ENCODE peak calls at places on chromosomes 11 and 22, in four cellular contexts. M is Karpas-422, D is prostate gland, J is mammary epithelial cell. N is an unnamed sample. For H3K4me1, the result is how much of the 10 kb centered on the place peaks cover.

GRCh38 chr22:36379593-36380361 is 8.0 kb downstream of the MYH9 start:
- DNase-seq in M (no peak), D (no peak), J (peak), N (peak)

GRCh38 chr22:32707971-32708370 is 93.5 kb upstream of the TIMP3 start:
- DNase-seq in M (no peak), D (no peak), J (no peak), N (no peak)

GRCh38 chr11:64556044-64556720 is 34.8 kb upstream of the SLC22A12 start:
- DNase-seq in M (no peak), D (no peak), J (no peak), N (peak)

GRCh38 chr11:34252651-34253050 is 105.2 kb downstream of the ABTB2 start:
- DNase-seq in M (no peak), D (no peak), J (no peak), N (no peak)

GRCh38 chr11:64745219-64745522 is 1.2 kb upstream of the RASGRP2 start:
- DNase-seq in M (peak), D (no peak), J (no peak), N (peak)

GRCh38 chr11:134069426-134069921 is 602 bp downstream of the JAM3 start:
- DNase-seq in M (no peak), D (no peak), J (no peak), N (no peak)

GRCh38 chr11:23123766-23124165 is 263.5 kb upstream of the CCDC179 start:
- DNase-seq in M (no peak), D (no peak), J (peak), N (no peak)

GRCh38 chr22:35191412-35191811 is 65.9 kb upstream of the HMGXB4 start:
- DNase-seq in M (no peak), D (peak), J (peak), N (no peak)

GRCh38 chr22:27561301-27561820 is 240.2 kb downstream of the MN1 start:
- DNase-seq in M (no peak), D (no peak), J (no peak), N (no peak)

GRCh38 chr22:17997456-17997855 is 26.9 kb downstream of the MICAL3 start:
- DNase-seq in M (peak), D (no peak), J (peak), N (no peak)
- H3K27ac ChIP-seq in M (peak), D (no peak), J (no peak), N (no peak)

DNA sequence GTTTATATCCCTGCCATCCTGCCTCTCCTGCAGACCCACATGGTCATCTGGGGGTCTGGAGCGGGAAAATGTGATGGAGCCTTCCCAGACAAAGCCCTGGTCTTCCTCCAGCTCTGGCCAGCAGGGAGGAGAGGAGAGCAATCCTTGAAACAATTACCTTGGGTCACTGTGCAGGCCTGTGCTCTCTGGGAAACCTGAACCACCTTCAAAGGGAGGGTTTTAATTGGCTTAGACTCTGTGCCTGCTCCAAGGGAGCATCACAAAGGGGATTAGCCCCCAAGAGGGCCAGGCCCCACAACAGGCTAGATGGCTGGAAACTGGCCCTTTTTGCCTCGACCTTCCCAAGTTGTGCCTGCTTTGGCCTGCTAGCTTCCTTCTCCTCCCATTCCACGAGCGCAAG is 351.9 kb downstream of the TENM4 start:
- DNase-seq in M (no peak), D (no peak), J (no peak), N (no peak)
- H3K4me1 ChIP-seq in M (under half), D (under half), J (under half), N (under half)

DNA sequence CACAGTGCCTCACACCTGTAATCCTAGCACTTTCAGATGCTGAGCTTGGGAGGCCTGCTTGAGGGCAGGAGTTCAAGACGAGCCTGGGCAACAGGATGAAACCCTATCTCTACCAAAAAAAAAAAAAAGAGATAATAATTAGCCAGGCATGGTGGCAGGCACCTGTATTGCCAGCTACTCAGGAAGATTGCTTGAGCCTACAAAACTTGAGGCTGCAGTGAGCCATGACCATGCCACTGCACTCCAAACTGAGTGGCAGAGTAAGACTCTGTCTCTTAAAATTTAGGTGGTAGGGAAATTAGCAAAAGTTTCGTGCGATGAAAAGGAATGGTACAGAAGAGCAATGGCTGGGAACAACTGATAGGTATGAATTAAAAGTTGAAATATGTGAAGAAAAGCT is 18.0 kb downstream of the ST13 start:
- DNase-seq in M (no peak), D (no peak), J (no peak), N (no peak)
- H3K27ac ChIP-seq in M (no peak), D (no peak), J (no peak), N (no peak)

DNA sequence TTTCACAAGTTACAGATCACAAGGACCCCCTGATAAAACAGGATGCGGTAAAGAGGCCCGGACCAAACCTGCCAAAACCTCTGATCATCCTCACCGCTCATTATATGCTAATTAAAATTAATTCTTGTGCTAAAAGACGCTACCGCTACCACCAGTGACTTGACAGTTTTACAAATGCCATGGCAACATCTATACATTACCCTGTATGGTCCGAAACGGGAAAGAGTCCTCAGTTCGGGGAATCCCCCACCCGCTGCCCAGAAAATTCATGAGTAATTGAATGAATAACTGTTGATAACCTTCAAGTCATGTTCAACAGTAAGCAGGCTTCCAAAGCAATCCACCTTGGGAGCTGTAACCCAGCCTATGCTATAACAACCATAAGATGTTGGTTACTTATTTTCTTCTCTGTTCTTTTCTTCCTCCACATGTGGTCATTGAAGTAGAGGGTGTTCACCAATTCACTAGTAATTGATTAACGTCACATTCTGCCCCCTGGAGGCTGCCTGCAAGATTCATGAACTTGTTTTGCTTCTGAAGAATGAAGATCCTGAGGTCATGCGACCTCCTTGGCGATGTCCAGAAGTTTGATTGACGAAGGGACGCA is 20.6 kb downstream of the APOBEC3H start:
- DNase-seq in M (peak), D (peak), J (peak), N (peak)
- H3K4me1 ChIP-seq in M (under half), D (under half), J (under half), N (under half)

GRCh38 chr11:86458294-86459001 is 83.8 kb downstream of the CCDC81 start:
- DNase-seq in M (no peak), D (no peak), J (no peak), N (no peak)

GRCh38 chr11:86459002-86459385 is 84.3 kb downstream of the CCDC81 start:
- DNase-seq in M (no peak), D (no peak), J (no peak), N (no peak)

GRCh38 chr11:86460461-86461404 is 86.0 kb downstream of the CCDC81 start:
- DNase-seq in M (no peak), D (no peak), J (no peak), N (no peak)

GRCh38 chr11:86461892-86462291 is 87.2 kb downstream of the CCDC81 start:
- DNase-seq in M (no peak), D (no peak), J (no peak), N (no peak)

DNA sequence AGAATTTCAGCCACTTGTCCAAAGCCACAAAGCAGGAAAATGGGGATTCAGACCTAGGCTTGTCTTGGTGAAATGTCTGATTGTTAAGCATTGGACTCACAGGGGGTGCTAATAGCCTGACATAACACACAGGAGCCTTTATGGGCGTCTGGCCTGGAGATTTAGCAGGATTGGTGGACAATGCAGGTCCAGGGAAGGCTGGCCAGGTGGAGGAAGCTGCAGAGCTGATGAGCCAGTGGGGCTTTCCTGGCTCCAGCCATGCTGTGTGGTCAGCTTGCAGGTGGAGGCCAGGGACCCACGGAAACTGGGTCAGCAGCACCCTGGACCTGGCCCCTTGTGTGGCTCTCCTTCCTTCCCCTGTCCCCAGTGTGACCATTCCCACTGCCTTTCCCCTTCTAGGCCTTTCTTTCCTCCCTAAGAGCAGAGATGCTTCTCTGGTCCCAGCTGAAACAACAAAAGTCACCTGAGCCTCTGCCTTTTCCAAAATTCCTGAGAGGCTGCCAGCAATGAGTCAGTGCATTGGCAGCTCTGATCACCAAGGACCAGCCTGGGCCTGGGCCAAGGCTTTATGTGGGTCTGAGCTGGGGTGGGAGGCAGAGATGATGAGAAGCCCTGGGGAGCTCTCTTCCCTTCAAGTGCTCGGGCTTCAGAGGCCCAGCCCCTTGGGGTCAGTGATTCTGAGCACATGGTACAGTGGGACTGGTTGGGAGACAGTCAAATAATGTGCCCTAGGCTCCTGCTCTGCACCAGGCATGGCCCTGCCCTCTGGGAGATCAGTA is 85.2 kb downstream of the CCDC81 start:
- DNase-seq in M (no peak), D (peak), J (peak), N (peak)
- H3K27ac ChIP-seq in M (no peak), D (peak), J (no peak), N (peak)

GRCh38 chr22:19420321-19420720 is 11.2 kb downstream of the HIRA start:
- DNase-seq in M (no peak), D (no peak), J (no peak), N (no peak)

GRCh38 chr22:19423906-19424500 is 7.5 kb downstream of the HIRA start:
- DNase-seq in M (no peak), D (no peak), J (no peak), N (no peak)

GRCh38 chr22:19419464-19420178 is 11.9 kb downstream of the HIRA start:
- DNase-seq in M (no peak), D (no peak), J (peak), N (no peak)

GRCh38 chr22:19422440-19423301 is 8.9 kb downstream of the HIRA start:
- DNase-seq in M (no peak), D (no peak), J (peak), N (no peak)

GRCh38 chr22:19419086-19419463 is 12.5 kb downstream of the HIRA start:
- DNase-seq in M (peak), D (no peak), J (no peak), N (no peak)
- H3K4me1 ChIP-seq in M (under half), D (under half), J (under half), N (under half)

DNA sequence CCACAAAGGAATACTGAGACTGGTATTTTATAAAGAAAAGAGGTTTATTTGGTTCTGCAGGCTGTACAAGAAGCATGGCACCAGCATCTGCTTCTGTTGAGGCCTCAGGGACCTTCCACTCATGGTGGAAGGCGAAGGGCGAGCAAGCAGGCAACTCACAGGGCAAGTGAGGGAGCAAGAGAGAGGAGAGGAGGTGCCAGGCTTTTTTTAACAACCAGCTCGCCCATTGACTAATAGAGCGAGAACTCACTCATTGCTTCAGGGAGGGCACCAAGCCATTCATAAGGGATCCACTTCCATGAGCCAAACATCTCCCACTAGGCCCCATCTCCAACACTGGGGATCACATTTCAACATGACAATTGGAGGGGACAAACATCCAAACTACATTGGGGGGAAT is 1.2 kb downstream of the PTS start:
- DNase-seq in M (no peak), D (no peak), J (peak), N (no peak)
- H3K27ac ChIP-seq in M (no peak), D (no peak), J (peak), N (no peak)

DNA sequence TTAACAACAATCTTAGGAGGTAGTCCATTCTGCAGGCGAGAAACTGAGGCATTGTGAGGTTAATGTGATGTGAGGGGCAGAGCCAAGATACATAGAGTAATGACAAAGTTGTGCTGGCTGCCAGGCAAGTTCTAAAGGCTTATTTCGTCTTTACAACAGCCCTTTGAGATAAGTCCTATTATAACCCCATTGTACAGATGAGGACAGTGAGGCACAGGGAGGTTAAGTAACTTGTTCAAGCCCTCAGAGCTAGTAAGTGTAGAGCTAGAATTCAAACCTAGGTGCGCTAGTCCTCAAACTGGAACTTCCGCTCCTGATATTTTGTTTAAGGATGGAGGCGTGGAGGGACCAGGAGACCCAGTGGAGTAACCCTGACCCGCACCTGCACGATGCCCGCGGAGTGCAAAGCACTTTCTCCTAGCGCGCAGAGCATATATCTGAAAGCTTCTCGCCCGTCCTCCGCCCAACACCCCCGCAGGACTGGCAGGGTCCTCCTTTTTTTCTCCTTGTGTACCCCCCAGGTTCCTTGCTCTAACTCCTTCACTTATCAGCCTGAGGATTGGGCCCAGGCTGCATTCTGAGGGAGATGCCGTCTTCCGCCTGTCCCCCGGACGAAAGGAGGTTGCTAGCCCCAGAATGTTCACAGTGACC is 4.9 kb upstream of the FLI1 start:
- DNase-seq in M (no peak), D (no peak), J (no peak), N (no peak)
- H3K4me1 ChIP-seq in M (under half), D (under half), J (under half), N (under half)

DNA sequence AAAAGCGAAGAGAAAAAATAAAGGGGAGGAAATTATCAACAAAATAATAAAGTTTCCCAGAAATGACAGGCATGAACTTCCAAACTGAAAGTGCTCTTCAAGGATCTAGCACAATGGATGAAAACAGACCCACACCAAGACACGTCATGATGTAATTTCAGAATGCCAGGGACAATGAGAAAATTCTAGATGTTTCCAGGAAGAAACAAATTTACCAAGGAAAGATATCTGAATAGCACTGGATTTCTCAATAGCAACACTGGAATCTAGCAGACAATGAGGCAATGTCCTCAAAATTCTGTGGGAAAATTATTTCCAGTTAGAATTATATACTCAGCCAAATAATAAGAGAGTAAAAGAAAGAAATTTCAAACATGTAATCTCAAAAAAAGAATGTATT is 46.0 kb downstream of the DENND5A start:
- DNase-seq in M (no peak), D (no peak), J (no peak), N (no peak)
- H3K27ac ChIP-seq in M (no peak), D (no peak), J (no peak), N (peak)

GRCh38 chr11:122668562-122669090 is 13.1 kb downstream of the UBASH3B start:
- DNase-seq in M (peak), D (no peak), J (peak), N (no peak)
- H3K4me1 ChIP-seq in M (half or more), D (under half), J (under half), N (under half)

N was measured in aorta.